ENCODE peak calls at places on chromosomes 12 and 14, in eight cellular contexts. One of them, this sample, is unnamed.

GRCh38 chr12:104454997-104455396 is 1.8 kb upstream of the CHST11 start:
- DNase-seq in cardiac fibroblast: peak
- DNase-seq in ascending aorta: no peak
- DNase-seq in adrenal gland: no peak
- DNase-seq in heart right ventricle: no peak
- DNase-seq in left ventricle myocardium inferior: no peak
- DNase-seq in CD8-positive, alpha-beta T cell: no peak
- DNase-seq in uterus: no peak
- DNase-seq in this sample: no peak

GRCh38 chr12:66552753-66553152 is 126.1 kb downstream of the GRIP1 start:
- DNase-seq in cardiac fibroblast: no peak
- DNase-seq in ascending aorta: no peak
- DNase-seq in adrenal gland: no peak
- DNase-seq in heart right ventricle: no peak
- DNase-seq in left ventricle myocardium inferior: no peak
- DNase-seq in CD8-positive, alpha-beta T cell: no peak
- DNase-seq in uterus: no peak
- DNase-seq in this sample: no peak

GRCh38 chr12:82486524-82487235 is 128.4 kb downstream of the METTL25 start:
- DNase-seq in cardiac fibroblast: peak
- DNase-seq in ascending aorta: no peak
- DNase-seq in adrenal gland: no peak
- DNase-seq in heart right ventricle: no peak
- DNase-seq in left ventricle myocardium inferior: no peak
- DNase-seq in CD8-positive, alpha-beta T cell: no peak
- DNase-seq in uterus: no peak
- DNase-seq in this sample: no peak

GRCh38 chr14:90760591-90761316 is 55.5 kb downstream of the TTC7B start:
- DNase-seq in cardiac fibroblast: peak
- DNase-seq in ascending aorta: no peak
- DNase-seq in adrenal gland: peak
- DNase-seq in heart right ventricle: no peak
- DNase-seq in left ventricle myocardium inferior: no peak
- DNase-seq in CD8-positive, alpha-beta T cell: no peak
- DNase-seq in uterus: no peak
- DNase-seq in this sample: no peak

GRCh38 chr12:84891106-84891838 is 21.3 kb downstream of the SLC6A15 start:
- DNase-seq in cardiac fibroblast: peak
- DNase-seq in ascending aorta: no peak
- DNase-seq in adrenal gland: no peak
- DNase-seq in heart right ventricle: no peak
- DNase-seq in left ventricle myocardium inferior: no peak
- DNase-seq in CD8-positive, alpha-beta T cell: no peak
- DNase-seq in uterus: no peak
- DNase-seq in this sample: no peak

GRCh38 chr12:74897425-74898211 is 312.0 kb downstream of the KCNC2 start:
- DNase-seq in cardiac fibroblast: no peak
- DNase-seq in ascending aorta: no peak
- DNase-seq in adrenal gland: no peak
- DNase-seq in heart right ventricle: no peak
- DNase-seq in left ventricle myocardium inferior: no peak
- DNase-seq in CD8-positive, alpha-beta T cell: no peak
- DNase-seq in uterus: no peak
- DNase-seq in this sample: no peak

GRCh38 chr14:104313674-104314073 is 175.3 kb downstream of the KIF26A start:
- DNase-seq in cardiac fibroblast: no peak
- DNase-seq in ascending aorta: no peak
- DNase-seq in adrenal gland: peak
- DNase-seq in heart right ventricle: no peak
- DNase-seq in left ventricle myocardium inferior: no peak
- DNase-seq in CD8-positive, alpha-beta T cell: no peak
- DNase-seq in uterus: no peak
- DNase-seq in this sample: no peak

GRCh38 chr12:117091758-117092510 is 7.3 kb downstream of the TESC start:
- DNase-seq in cardiac fibroblast: no peak
- DNase-seq in ascending aorta: no peak
- DNase-seq in adrenal gland: no peak
- DNase-seq in heart right ventricle: no peak
- DNase-seq in left ventricle myocardium inferior: no peak
- DNase-seq in CD8-positive, alpha-beta T cell: no peak
- DNase-seq in uterus: no peak
- DNase-seq in this sample: no peak

GRCh38 chr12:118256352-118256751 is 116.4 kb downstream of the TAOK3 start:
- DNase-seq in cardiac fibroblast: no peak
- DNase-seq in ascending aorta: no peak
- DNase-seq in adrenal gland: no peak
- DNase-seq in heart right ventricle: no peak
- DNase-seq in left ventricle myocardium inferior: no peak
- DNase-seq in CD8-positive, alpha-beta T cell: no peak
- DNase-seq in uterus: no peak
- DNase-seq in this sample: no peak

GRCh38 chr12:124507188-124508109 is 60.0 kb downstream of the NCOR2 start:
- DNase-seq in cardiac fibroblast: peak
- DNase-seq in ascending aorta: no peak
- DNase-seq in adrenal gland: peak
- DNase-seq in heart right ventricle: peak
- DNase-seq in left ventricle myocardium inferior: peak
- DNase-seq in CD8-positive, alpha-beta T cell: no peak
- DNase-seq in uterus: no peak
- DNase-seq in this sample: no peak

GRCh38 chr14:94839346-94839745 is 69.4 kb upstream of the GSC start:
- DNase-seq in cardiac fibroblast: no peak
- DNase-seq in ascending aorta: no peak
- DNase-seq in adrenal gland: no peak
- DNase-seq in heart right ventricle: no peak
- DNase-seq in left ventricle myocardium inferior: no peak
- DNase-seq in CD8-positive, alpha-beta T cell: no peak
- DNase-seq in uterus: no peak
- DNase-seq in this sample: no peak

GRCh38 chr12:103642240-103642864 is 55.3 kb downstream of the STAB2 start:
- DNase-seq in cardiac fibroblast: no peak
- DNase-seq in ascending aorta: no peak
- DNase-seq in adrenal gland: no peak
- DNase-seq in heart right ventricle: no peak
- DNase-seq in left ventricle myocardium inferior: no peak
- DNase-seq in CD8-positive, alpha-beta T cell: no peak
- DNase-seq in uterus: no peak
- DNase-seq in this sample: no peak

GRCh38 chr12:89710873-89711179 is 2.2 kb upstream of the ATP2B1 start:
- DNase-seq in cardiac fibroblast: no peak
- DNase-seq in ascending aorta: no peak
- DNase-seq in adrenal gland: no peak
- DNase-seq in heart right ventricle: no peak
- DNase-seq in left ventricle myocardium inferior: no peak
- DNase-seq in CD8-positive, alpha-beta T cell: no peak
- DNase-seq in uterus: no peak
- DNase-seq in this sample: no peak

GRCh38 chr12:3828888-3829287 is 44.3 kb downstream of the PARP11 start:
- DNase-seq in cardiac fibroblast: no peak
- DNase-seq in ascending aorta: no peak
- DNase-seq in adrenal gland: no peak
- DNase-seq in heart right ventricle: no peak
- DNase-seq in left ventricle myocardium inferior: no peak
- DNase-seq in CD8-positive, alpha-beta T cell: no peak
- DNase-seq in uterus: no peak
- DNase-seq in this sample: no peak

GRCh38 chr14:38248629-38249028 is 7.3 kb downstream of the CLEC14A start:
- DNase-seq in cardiac fibroblast: no peak
- DNase-seq in ascending aorta: no peak
- DNase-seq in adrenal gland: no peak
- DNase-seq in heart right ventricle: no peak
- DNase-seq in left ventricle myocardium inferior: no peak
- DNase-seq in CD8-positive, alpha-beta T cell: no peak
- DNase-seq in uterus: no peak
- DNase-seq in this sample: no peak

GRCh38 chr14:52313903-52314481 is at the start of gene PTGER2:
- DNase-seq in cardiac fibroblast: peak
- DNase-seq in ascending aorta: peak
- DNase-seq in adrenal gland: peak
- DNase-seq in heart right ventricle: peak
- DNase-seq in left ventricle myocardium inferior: peak
- DNase-seq in CD8-positive, alpha-beta T cell: peak
- DNase-seq in uterus: peak
- DNase-seq in this sample: peak

GRCh38 chr12:57238854-57239554 is 9.5 kb downstream of the SHMT2 start:
- DNase-seq in cardiac fibroblast: peak
- DNase-seq in ascending aorta: no peak
- DNase-seq in adrenal gland: peak
- DNase-seq in heart right ventricle: peak
- DNase-seq in left ventricle myocardium inferior: peak
- DNase-seq in CD8-positive, alpha-beta T cell: peak
- DNase-seq in uterus: peak
- DNase-seq in this sample: peak

GRCh38 chr12:9925746-9926393 is 6.3 kb downstream of the CLEC2A start:
- DNase-seq in cardiac fibroblast: peak
- DNase-seq in ascending aorta: no peak
- DNase-seq in adrenal gland: no peak
- DNase-seq in heart right ventricle: no peak
- DNase-seq in left ventricle myocardium inferior: no peak
- DNase-seq in CD8-positive, alpha-beta T cell: no peak
- DNase-seq in uterus: no peak
- DNase-seq in this sample: no peak

GRCh38 chr12:30794591-30795409 is 40.0 kb upstream of the CAPRIN2 start:
- DNase-seq in cardiac fibroblast: peak
- DNase-seq in ascending aorta: no peak
- DNase-seq in adrenal gland: peak
- DNase-seq in heart right ventricle: no peak
- DNase-seq in left ventricle myocardium inferior: no peak
- DNase-seq in CD8-positive, alpha-beta T cell: no peak
- DNase-seq in uterus: no peak
- DNase-seq in this sample: no peak

GRCh38 chr14:104370256-104370870 is 209.2 kb upstream of the C14orf180 start:
- DNase-seq in cardiac fibroblast: no peak
- DNase-seq in ascending aorta: no peak
- DNase-seq in adrenal gland: peak
- DNase-seq in heart right ventricle: peak
- DNase-seq in left ventricle myocardium inferior: no peak
- DNase-seq in CD8-positive, alpha-beta T cell: no peak
- DNase-seq in uterus: no peak
- DNase-seq in this sample: no peak

GRCh38 chr12:12194206-12194605 is 72.6 kb downstream of the LRP6 start:
- DNase-seq in cardiac fibroblast: peak
- DNase-seq in ascending aorta: no peak
- DNase-seq in adrenal gland: no peak
- DNase-seq in heart right ventricle: no peak
- DNase-seq in left ventricle myocardium inferior: no peak
- DNase-seq in CD8-positive, alpha-beta T cell: no peak
- DNase-seq in uterus: no peak
- DNase-seq in this sample: no peak

GRCh38 chr14:23452237-23452636 is 16.8 kb upstream of the MYH7 start:
- DNase-seq in cardiac fibroblast: no peak
- DNase-seq in ascending aorta: no peak
- DNase-seq in adrenal gland: no peak
- DNase-seq in heart right ventricle: no peak
- DNase-seq in left ventricle myocardium inferior: no peak
- DNase-seq in CD8-positive, alpha-beta T cell: no peak
- DNase-seq in uterus: no peak
- DNase-seq in this sample: no peak
- TF ChIP-seq CTCF in cardiac fibroblast: no peak
- TF ChIP-seq CTCF in ascending aorta: no peak
- TF ChIP-seq CTCF in adrenal gland: no peak
- TF ChIP-seq CTCF in heart right ventricle: no peak
- TF ChIP-seq CTCF in left ventricle myocardium inferior: no peak
- TF ChIP-seq CTCF in CD8-positive, alpha-beta T cell: no peak
- TF ChIP-seq CTCF in uterus: no peak
- TF ChIP-seq CTCF in this sample: no peak

GRCh38 chr12:131116437-131117117 is 162.9 kb downstream of the ADGRD1 start:
- DNase-seq in cardiac fibroblast: peak
- DNase-seq in ascending aorta: no peak
- DNase-seq in adrenal gland: peak
- DNase-seq in heart right ventricle: no peak
- DNase-seq in left ventricle myocardium inferior: no peak
- DNase-seq in CD8-positive, alpha-beta T cell: no peak
- DNase-seq in uterus: peak
- DNase-seq in this sample: peak
- TF ChIP-seq CTCF in cardiac fibroblast: no peak
- TF ChIP-seq CTCF in ascending aorta: no peak
- TF ChIP-seq CTCF in adrenal gland: no peak
- TF ChIP-seq CTCF in heart right ventricle: no peak
- TF ChIP-seq CTCF in left ventricle myocardium inferior: peak
- TF ChIP-seq CTCF in CD8-positive, alpha-beta T cell: no peak
- TF ChIP-seq CTCF in uterus: peak
- TF ChIP-seq CTCF in this sample: peak

DNA sequence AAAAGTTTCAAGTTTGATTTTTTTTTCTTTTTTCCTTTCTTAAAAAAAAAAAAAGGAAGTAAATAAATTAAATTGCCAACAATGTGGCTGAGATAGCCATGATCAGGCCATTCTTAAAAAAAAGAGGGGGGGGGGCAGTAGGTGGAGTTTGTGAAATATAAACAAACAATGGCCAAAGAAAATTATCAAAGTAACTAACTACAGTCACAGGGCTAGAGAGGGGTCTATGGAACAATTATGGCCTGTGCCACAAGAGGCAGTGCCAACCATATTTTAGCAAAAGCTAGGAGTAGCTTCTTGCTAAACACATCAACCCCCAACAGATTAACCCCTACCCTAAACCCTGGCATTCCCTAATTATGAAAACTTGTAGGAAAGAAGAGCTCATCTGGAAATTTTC is 16.2 kb upstream of the SMARCC2 start:
- DNase-seq in cardiac fibroblast: no peak
- DNase-seq in ascending aorta: no peak
- DNase-seq in adrenal gland: no peak
- DNase-seq in heart right ventricle: no peak
- DNase-seq in left ventricle myocardium inferior: no peak
- DNase-seq in CD8-positive, alpha-beta T cell: no peak
- DNase-seq in uterus: no peak
- DNase-seq in this sample: no peak
- TF ChIP-seq CTCF in cardiac fibroblast: no peak
- TF ChIP-seq CTCF in ascending aorta: no peak
- TF ChIP-seq CTCF in adrenal gland: no peak
- TF ChIP-seq CTCF in heart right ventricle: no peak
- TF ChIP-seq CTCF in left ventricle myocardium inferior: no peak
- TF ChIP-seq CTCF in CD8-positive, alpha-beta T cell: no peak
- TF ChIP-seq CTCF in uterus: no peak
- TF ChIP-seq CTCF in this sample: no peak

GRCh38 chr14:106442857-106443256 is 916.5 kb downstream of the TMEM121 start:
- DNase-seq in cardiac fibroblast: no peak
- DNase-seq in ascending aorta: no peak
- DNase-seq in adrenal gland: no peak
- DNase-seq in heart right ventricle: no peak
- DNase-seq in left ventricle myocardium inferior: no peak
- DNase-seq in CD8-positive, alpha-beta T cell: peak
- DNase-seq in uterus: no peak
- DNase-seq in this sample: no peak
- TF ChIP-seq CTCF in cardiac fibroblast: no peak
- TF ChIP-seq CTCF in ascending aorta: no peak
- TF ChIP-seq CTCF in adrenal gland: no peak
- TF ChIP-seq CTCF in heart right ventricle: no peak
- TF ChIP-seq CTCF in left ventricle myocardium inferior: no peak
- TF ChIP-seq CTCF in CD8-positive, alpha-beta T cell: no peak
- TF ChIP-seq CTCF in uterus: no peak
- TF ChIP-seq CTCF in this sample: no peak

DNA sequence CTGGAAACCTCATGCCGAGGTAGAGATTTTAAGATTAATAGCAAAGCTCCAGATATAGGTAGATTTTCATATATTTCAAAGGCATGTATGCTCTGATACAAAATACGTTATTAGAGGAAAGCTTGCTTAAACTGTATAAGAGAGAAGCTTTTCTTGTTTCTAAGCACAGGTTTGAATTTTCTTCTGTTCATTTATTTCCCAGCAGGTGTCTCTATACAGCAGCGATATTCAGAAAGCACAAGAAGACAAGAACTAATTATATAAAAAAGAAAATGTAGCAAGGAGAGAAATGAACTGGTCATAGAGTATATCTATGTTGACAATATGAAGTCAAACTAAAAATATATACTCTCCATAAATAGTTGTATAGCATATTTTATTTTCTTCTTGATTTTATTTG is 307.4 kb upstream of the NOVA1 start:
- DNase-seq in cardiac fibroblast: no peak
- DNase-seq in ascending aorta: no peak
- DNase-seq in adrenal gland: no peak
- DNase-seq in heart right ventricle: no peak
- DNase-seq in left ventricle myocardium inferior: no peak
- DNase-seq in CD8-positive, alpha-beta T cell: no peak
- DNase-seq in uterus: no peak
- DNase-seq in this sample: no peak
- TF ChIP-seq CTCF in cardiac fibroblast: no peak
- TF ChIP-seq CTCF in ascending aorta: no peak
- TF ChIP-seq CTCF in adrenal gland: no peak
- TF ChIP-seq CTCF in heart right ventricle: no peak
- TF ChIP-seq CTCF in left ventricle myocardium inferior: no peak
- TF ChIP-seq CTCF in CD8-positive, alpha-beta T cell: no peak
- TF ChIP-seq CTCF in uterus: no peak
- TF ChIP-seq CTCF in this sample: no peak